ENCODE peak calls at places on chromosome 7, in seven cellular contexts. K, Y, E, W, U, C and G are unnamed samples.
A peak's percentile ranks its signal among the peaks of the same experiment; 100 is the strongest.

GRCh38 chr7:106050002-106050742 is 61.9 kb downstream of the SYPL1 start:
- DNase-seq in K (peak; percentile 66), Y (no peak), E (peak; percentile 49), W (no peak), U (no peak), C (no peak), G (peak; percentile 91)

GRCh38 chr7:19317461-19317860 is 172.2 kb upstream of the FERD3L start:
- DNase-seq in K (no peak), Y (no peak), E (no peak), W (no peak), U (no peak), C (no peak), G (peak; percentile 42)

GRCh38 chr7:47194516-47194915 is 387.4 kb downstream of the TNS3 start:
- DNase-seq in K (no peak), Y (no peak), E (no peak), W (no peak), U (no peak), C (no peak), G (no peak)

GRCh38 chr7:128020161-128020560 is 11.1 kb downstream of the LRRC4 start:
- DNase-seq in K (no peak), Y (no peak), E (peak; percentile 57), W (peak; percentile 45), U (no peak), C (no peak), G (no peak)

GRCh38 chr7:91089382-91089963 is 174.8 kb upstream of the FZD1 start:
- DNase-seq in K (peak; percentile 20), Y (no peak), E (no peak), W (no peak), U (no peak), C (peak; percentile 38), G (peak; percentile 37)

GRCh38 chr7:42722198-42722597 is 189.7 kb downstream of the C7orf25 start:
- DNase-seq in K (no peak), Y (no peak), E (no peak), W (no peak), U (no peak), C (no peak), G (no peak)

GRCh38 chr7:30150711-30151110 is 15.9 kb downstream of the MTURN start:
- DNase-seq in K (no peak), Y (no peak), E (no peak), W (no peak), U (no peak), C (no peak), G (no peak)

GRCh38 chr7:70498232-70498631 is 633.7 kb upstream of the GALNT17 start:
- DNase-seq in K (no peak), Y (no peak), E (no peak), W (no peak), U (no peak), C (no peak), G (no peak)

GRCh38 chr7:128879461-128879938 is 16.8 kb downstream of the ATP6V1F start:
- DNase-seq in K (no peak), Y (no peak), E (no peak), W (no peak), U (no peak), C (no peak), G (no peak)

GRCh38 chr7:5284304-5285281 is 1.9 kb downstream of the SLC29A4 start:
- DNase-seq in K (peak; percentile 54), Y (no peak), E (peak; percentile 55), W (peak; percentile 33), U (no peak), C (peak; percentile 82), G (no peak)

GRCh38 chr7:24239260-24239659 is 44.7 kb upstream of the NPY start:
- DNase-seq in K (no peak), Y (no peak), E (no peak), W (no peak), U (no peak), C (no peak), G (no peak)

GRCh38 chr7:47444376-47445098 is 137.4 kb downstream of the TNS3 start:
- DNase-seq in K (no peak), Y (no peak), E (no peak), W (no peak), U (no peak), C (peak; percentile 40), G (peak; percentile 31)

GRCh38 chr7:109637428-109637827 is 1067.8 kb downstream of the DNAJB9 start:
- DNase-seq in K (no peak), Y (no peak), E (no peak), W (no peak), U (no peak), C (no peak), G (no peak)

GRCh38 chr7:138828302-138828701 is 30.3 kb upstream of the ATP6V0A4 start:
- DNase-seq in K (no peak), Y (no peak), E (no peak), W (no peak), U (no peak), C (no peak), G (no peak)

GRCh38 chr7:33722383-33723096 is 182.8 kb upstream of the BMPER start:
- DNase-seq in K (peak; percentile 40), Y (no peak), E (no peak), W (no peak), U (no peak), C (peak; percentile 84), G (peak; percentile 95)

GRCh38 chr7:103679156-103680132 is 233.4 kb upstream of the SLC26A5 start:
- DNase-seq in K (no peak), Y (no peak), E (no peak), W (no peak), U (no peak), C (no peak), G (no peak)

GRCh38 chr7:122989577-122989976 is 5.9 kb downstream of the TAS2R16 start:
- DNase-seq in K (no peak), Y (no peak), E (no peak), W (no peak), U (no peak), C (no peak), G (no peak)

GRCh38 chr7:137992738-137993394 is 9.0 kb downstream of the CREB3L2 start:
- DNase-seq in K (no peak), Y (no peak), E (no peak), W (no peak), U (no peak), C (no peak), G (peak; percentile 98)

GRCh38 chr7:19368540-19368939 is 223.3 kb upstream of the FERD3L start:
- DNase-seq in K (no peak), Y (no peak), E (no peak), W (no peak), U (no peak), C (no peak), G (no peak)

GRCh38 chr7:51069411-51070083 is 247.1 kb downstream of the COBL start:
- DNase-seq in K (no peak), Y (no peak), E (no peak), W (no peak), U (no peak), C (no peak), G (no peak)

GRCh38 chr7:149564340-149565095 is 66.9 kb upstream of the ZNF746 start:
- DNase-seq in K (no peak), Y (no peak), E (no peak), W (no peak), U (no peak), C (peak; percentile 56), G (no peak)

GRCh38 chr7:27633062-27633461 is 29.6 kb downstream of the HIBADH start:
- DNase-seq in K (no peak), Y (no peak), E (no peak), W (no peak), U (no peak), C (no peak), G (no peak)